ENCODE peak calls at places on chromosomes 2 and 18, in eight cellular contexts. X, B, V, Y, W, I, O and L are unnamed samples. For H3K9me3, the result is how much of the 10 kb centered on the place peaks cover.

GRCh38 chr2:219688560-219689445 is 61.4 kb downstream of the SLC4A3 start:
- DNase-seq in V (no peak), O (no peak), B (no peak), I (no peak), X (peak), Y (no peak), W (no peak), L (no peak)

GRCh38 chr2:69616755-69617154 is 26.8 kb downstream of the AAK1 start:
- DNase-seq in I (no peak), W (no peak), X (no peak), V (no peak), O (no peak), B (no peak), Y (no peak), L (no peak)

GRCh38 chr2:96960271-96960955 is 26.0 kb downstream of the FAM178B start:
- DNase-seq in V (peak), O (peak), W (peak), I (peak), B (peak), X (peak), Y (peak), L (peak)

GRCh38 chr2:85936421-85937068 is 47.8 kb upstream of the ST3GAL5 start:
- DNase-seq in Y (no peak), O (no peak), W (no peak), V (no peak), X (no peak), I (no peak), B (peak), L (no peak)

GRCh38 chr2:237296756-237297155 is 117.2 kb downstream of the COL6A3 start:
- DNase-seq in I (no peak), Y (no peak), V (no peak), X (no peak), O (no peak), W (no peak), B (no peak), L (no peak)

GRCh38 chr18:7273301-7273911 is 42.5 kb downstream of the LRRC30 start:
- DNase-seq in Y (no peak), B (peak), X (peak), V (peak), O (no peak), I (peak), W (no peak), L (peak)

GRCh38 chr18:57698571-57699276 is 77.1 kb upstream of the NARS1 start:
- DNase-seq in V (peak), I (no peak), O (no peak), W (no peak), Y (no peak), B (no peak), X (no peak), L (no peak)

GRCh38 chr2:128416366-128416765 is 97.7 kb upstream of the HS6ST1 start:
- DNase-seq in Y (no peak), B (peak), X (peak), W (no peak), I (peak), V (no peak), O (no peak), L (peak)

GRCh38 chr2:63614448-63614968 is 25.7 kb downstream of the MDH1 start:
- DNase-seq in Y (no peak), V (no peak), I (no peak), B (no peak), O (no peak), X (no peak), W (no peak), L (no peak)

GRCh38 chr2:206084870-206085741 is 868 bp downstream of the INO80D start:
- DNase-seq in I (peak), V (peak), B (peak), W (peak), O (peak), Y (peak), X (peak), L (peak)

GRCh38 chr2:192091480-192091879 is 103.3 kb downstream of the TMEFF2 start:
- DNase-seq in I (no peak), W (no peak), Y (no peak), X (no peak), O (no peak), B (no peak), V (no peak), L (no peak)

GRCh38 chr18:51651761-51652160 is 454.3 kb upstream of the MEX3C start:
- DNase-seq in B (no peak), W (no peak), X (no peak), V (no peak), I (no peak), Y (no peak), O (no peak), L (no peak)

GRCh38 chr2:166127217-166128155 is at the start of gene SCN1A:
- DNase-seq in Y (peak), I (no peak), X (no peak), W (no peak), O (peak), B (no peak), V (no peak), L (no peak)

GRCh38 chr2:43233218-43234212 is 7.1 kb upstream of the ZFP36L2 start:
- DNase-seq in B (no peak), V (no peak), O (peak), I (no peak), Y (no peak), W (no peak), X (no peak), L (no peak)

GRCh38 chr2:53515435-53516332 is 251.9 kb upstream of the CHAC2 start:
- DNase-seq in I (no peak), X (no peak), Y (no peak), B (no peak), O (no peak), W (no peak), V (no peak), L (peak)

GRCh38 chr2:126970583-126970982 is 71.9 kb downstream of the TEX51 start:
- DNase-seq in W (no peak), Y (no peak), V (no peak), X (no peak), O (no peak), I (no peak), B (no peak), L (no peak)

GRCh38 chr2:160751021-160751420 is 257.4 kb upstream of the RBMS1 start:
- DNase-seq in O (no peak), B (no peak), V (no peak), X (no peak), I (no peak), Y (no peak), W (no peak), L (no peak)

GRCh38 chr2:215499330-215499729 is 63.5 kb upstream of the FN1 start:
- DNase-seq in B (no peak), Y (no peak), I (no peak), W (no peak), V (no peak), O (no peak), X (no peak), L (no peak)

GRCh38 chr2:226760412-226761194 is 39.0 kb downstream of the IRS1 start:
- DNase-seq in B (no peak), X (no peak), I (no peak), W (no peak), Y (no peak), O (no peak), V (no peak), L (no peak)

GRCh38 chr2:184154438-184154837 is 443.9 kb upstream of the ZNF804A start:
- DNase-seq in I (no peak), W (no peak), V (no peak), B (no peak), O (no peak), X (no peak), Y (no peak), L (no peak)

GRCh38 chr2:188808921-188809320 is 165.3 kb upstream of the COL3A1 start:
- DNase-seq in I (no peak), V (no peak), X (no peak), B (no peak), O (no peak), Y (no peak), W (no peak), L (no peak)

GRCh38 chr2:75146221-75146902 is 53.0 kb downstream of the TACR1 start:
- DNase-seq in O (no peak), V (no peak), B (no peak), W (no peak), I (no peak), X (no peak), Y (no peak), L (no peak)

GRCh38 chr2:42854207-42854818 is 61.9 kb upstream of the HAAO start:
- DNase-seq in V (peak), O (no peak), Y (no peak), B (no peak), W (no peak), X (peak), I (no peak), L (no peak)

GRCh38 chr2:188665196-188665595 is 309.0 kb upstream of the COL3A1 start:
- DNase-seq in O (no peak), B (no peak), I (no peak), W (no peak), X (no peak), V (no peak), Y (no peak), L (no peak)

GRCh38 chr2:213229814-213230213 is 54.5 kb upstream of the SPAG16 start:
- DNase-seq in Y (no peak), B (no peak), O (peak), I (no peak), W (peak), V (no peak), X (no peak), L (no peak)

GRCh38 chr18:23943104-23943503 is 71.5 kb upstream of the TTC39C start:
- DNase-seq in I (no peak), O (no peak), V (no peak), B (no peak), W (no peak), X (no peak), Y (peak), L (no peak)

GRCh38 chr2:152222975-152223638 is 47.5 kb upstream of the STAM2 start:
- DNase-seq in V (peak), W (no peak), I (peak), X (peak), O (no peak), Y (no peak), B (peak), L (no peak)

GRCh38 chr2:203914546-203915169 is 21.9 kb upstream of the ICOS start:
- DNase-seq in I (no peak), O (no peak), W (no peak), X (no peak), V (no peak), B (no peak), Y (no peak), L (no peak)

GRCh38 chr2:5520352-5520996 is 171.7 kb upstream of the SOX11 start:
- DNase-seq in B (no peak), O (no peak), X (no peak), Y (no peak), W (no peak), V (no peak), I (no peak), L (no peak)

GRCh38 chr2:220365023-220365422 is 737.6 kb downstream of the SLC4A3 start:
- DNase-seq in W (no peak), V (no peak), X (no peak), O (no peak), I (no peak), Y (no peak), B (no peak), L (no peak)

DNA sequence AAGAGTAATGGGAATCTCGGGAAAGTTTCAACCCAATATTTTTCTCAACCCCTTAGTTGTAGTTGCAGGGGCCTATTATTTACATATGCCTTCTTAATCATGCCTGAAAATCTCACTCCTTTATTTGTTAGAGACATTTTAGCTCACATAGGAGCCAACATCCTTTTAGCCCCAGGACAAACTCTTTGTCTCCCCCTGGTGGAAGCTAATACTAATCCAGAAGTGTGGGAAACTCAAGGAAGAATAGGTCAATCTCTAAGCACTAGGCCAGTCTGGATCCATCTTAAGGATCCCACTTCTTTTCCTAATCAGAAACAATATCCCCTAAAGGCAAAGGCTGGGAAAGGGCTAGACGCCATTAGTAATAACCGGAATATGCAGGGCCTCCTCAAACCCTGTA is 550.9 kb upstream of the PKDCC start:
- DNase-seq in X (no peak), I (no peak), Y (no peak), V (no peak), B (no peak), W (no peak), O (peak), L (no peak)
- H3K9me3 ChIP-seq in X (under half), I (under half), Y (half or more), V (under half), B (under half), W (under half), O (under half), L (under half)

GRCh38 chr2:201523506-201523905 is 72.0 kb downstream of the STRADB start:
- DNase-seq in V (no peak), B (no peak), W (no peak), Y (no peak), O (no peak), X (no peak), I (no peak), L (no peak)
- H3K9me3 ChIP-seq in V (under half), B (under half), W (under half), Y (under half), O (under half), X (under half), I (under half), L (under half)

DNA sequence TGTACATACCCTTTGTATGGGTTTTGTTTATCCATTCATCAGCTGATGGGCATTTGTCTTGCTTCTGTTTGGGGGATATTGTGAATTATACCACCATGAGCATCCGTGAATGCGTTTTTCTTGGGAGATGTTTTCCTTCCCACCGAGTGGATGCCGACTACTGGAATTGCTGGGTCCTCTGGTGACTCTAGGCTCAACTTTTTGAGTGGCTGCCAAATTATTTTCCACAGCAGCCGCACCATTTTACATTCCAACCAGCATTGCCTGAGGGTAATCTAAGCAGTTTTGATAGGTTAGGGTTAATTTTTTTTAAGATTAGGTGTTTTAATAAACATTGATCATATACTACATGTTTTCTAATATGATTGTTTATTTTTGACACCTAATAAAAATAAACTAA is 220.1 kb downstream of the SNTG2 start:
- DNase-seq in I (no peak), X (no peak), B (no peak), W (no peak), Y (no peak), V (no peak), O (no peak), L (no peak)
- H3K9me3 ChIP-seq in I (under half), X (under half), B (under half), W (under half), Y (under half), V (under half), O (under half), L (under half)

DNA sequence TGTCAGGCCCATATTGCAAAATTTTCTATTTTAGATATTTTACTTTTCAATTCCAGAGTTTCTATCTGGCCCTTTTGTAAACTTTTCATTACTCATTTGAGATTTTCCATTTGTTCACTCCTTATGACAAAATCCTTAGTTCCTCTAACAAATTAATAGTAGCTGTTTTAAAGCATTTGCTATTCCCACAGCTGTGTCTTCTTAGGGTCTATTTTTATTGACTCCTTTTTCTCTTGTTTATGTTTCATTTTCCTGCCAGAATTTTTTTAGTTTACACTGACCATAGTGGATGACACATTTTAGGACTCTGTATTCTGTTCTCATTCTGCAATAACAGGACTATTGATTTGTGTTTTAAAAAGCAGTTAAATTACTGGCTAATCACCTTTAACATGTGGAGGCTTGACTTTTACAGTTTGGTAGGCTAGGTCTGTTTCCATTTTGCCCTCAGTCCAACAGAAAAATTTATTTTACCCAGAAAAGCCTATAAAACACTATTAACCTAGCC is 30.0 kb downstream of the PID1 start:
- DNase-seq in V (no peak), I (no peak), B (no peak), X (no peak), Y (no peak), O (no peak), W (no peak), L (no peak)
- H3K9me3 ChIP-seq in V (under half), I (under half), B (under half), X (under half), Y (under half), O (under half), W (under half), L (under half)

GRCh38 chr2:196136151-196136550 is 35.2 kb downstream of the STK17B start:
- DNase-seq in X (no peak), B (no peak), Y (no peak), W (no peak), O (no peak), V (no peak), I (no peak), L (no peak)
- H3K9me3 ChIP-seq in X (under half), B (under half), Y (under half), W (under half), O (under half), V (under half), I (under half), L (under half)

DNA sequence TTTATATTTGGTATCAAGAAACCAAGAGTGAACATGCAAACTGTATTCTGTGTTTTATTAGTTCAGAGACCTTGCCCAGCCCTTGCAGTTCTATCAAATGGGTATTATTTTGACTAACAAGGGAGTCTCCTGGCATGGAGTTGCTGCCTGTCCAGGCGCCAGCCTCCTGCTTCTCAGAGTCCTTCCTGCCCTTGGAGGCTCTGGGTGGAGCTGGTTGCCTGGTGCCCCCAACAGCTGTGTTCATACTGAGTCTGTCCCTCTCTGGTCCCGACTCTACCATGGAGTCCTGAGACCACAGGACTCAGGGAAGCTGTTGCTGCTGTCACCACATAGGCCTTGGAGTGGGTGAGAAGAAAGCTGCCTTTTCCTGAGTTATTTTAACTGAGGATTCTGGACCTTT is 26.3 kb upstream of the GREB1 start:
- DNase-seq in X (no peak), I (no peak), O (no peak), Y (no peak), B (no peak), W (no peak), V (no peak), L (no peak)
- H3K9me3 ChIP-seq in X (under half), I (under half), O (under half), Y (under half), B (under half), W (under half), V (under half), L (under half)

GRCh38 chr2:88141952-88142351 is 14.1 kb upstream of the FABP1 start:
- DNase-seq in X (no peak), I (no peak), O (no peak), W (no peak), V (no peak), Y (no peak), B (no peak), L (no peak)
- H3K9me3 ChIP-seq in X (under half), I (under half), O (under half), W (under half), V (under half), Y (under half), B (under half), L (under half)

GRCh38 chr2:181788883-181789555 is 102.5 kb upstream of the ITPRID2 start:
- DNase-seq in I (peak), V (no peak), B (no peak), O (no peak), W (no peak), X (no peak), Y (no peak), L (no peak)
- H3K9me3 ChIP-seq in I (under half), V (under half), B (under half), O (under half), W (under half), X (under half), Y (under half), L (under half)